ENCODE peak calls at places on chromosomes 13 and 19, in six cellular contexts. E is psoas muscle; T is non-pigmented ciliary epithelial cell; F is transverse colon; M is stimulated activated CD8-positive, alpha-beta memory T cell treated with anti-CD3 and anti-CD28 coated beads, Interleukin-4, amount 100 ng/mL, for 4 hours; A is activated CD8-positive, alpha-beta memory T cell treated with anti-CD3 and anti-CD28 coated beads for 1 hour. N is an unnamed sample.

GRCh38 chr19:44785993-44786392 is 8.3 kb downstream of the CBLC start:
- DNase-seq in E (no peak), T (no peak), F (no peak), M (no peak), A (no peak), N (no peak)

GRCh38 chr19:41321600-41322270 is 11.8 kb downstream of the CCDC97 start:
- DNase-seq in E (peak; percentile 73), T (no peak), F (peak; percentile 41), M (no peak), A (no peak), N (peak; percentile 83)

GRCh38 chr19:55383789-55384575 is at the start of gene TMEM238:
- DNase-seq in E (peak; percentile 80), T (no peak), F (peak; percentile 84), M (no peak), A (no peak), N (peak; percentile 74)

GRCh38 chr13:23921451-23921888 is 24.2 kb upstream of the C1QTNF9B start:
- DNase-seq in E (no peak), T (no peak), F (no peak), M (no peak), A (no peak), N (peak; percentile 56)

GRCh38 chr19:2663920-2664571 is 38.4 kb downstream of the GNG7 start:
- DNase-seq in E (no peak), T (no peak), F (peak; percentile 80), M (no peak), A (no peak), N (no peak)

GRCh38 chr19:39499082-39499642 is 415 bp downstream of the DLL3 start:
- DNase-seq in E (no peak), T (no peak), F (no peak), M (no peak), A (no peak), N (no peak)

GRCh38 chr13:37023871-37024270 is 23.3 kb downstream of the EXOSC8 start:
- DNase-seq in E (no peak), T (no peak), F (no peak), M (no peak), A (no peak), N (peak; percentile 4)

GRCh38 chr19:56966225-56966696 is 125.7 kb upstream of the PEG3 start:
- DNase-seq in E (no peak), T (no peak), F (no peak), M (no peak), A (no peak), N (no peak)

GRCh38 chr13:46803586-46803985 is 6.6 kb upstream of the ESD start:
- DNase-seq in E (no peak), T (no peak), F (no peak), M (no peak), A (no peak), N (no peak)

GRCh38 chr13:42685762-42686560 is 95.4 kb upstream of the FAM216B start:
- DNase-seq in E (no peak), T (no peak), F (no peak), M (no peak), A (no peak), N (no peak)

GRCh38 chr13:49908637-49909036 is 27.5 kb downstream of the SPRYD7 start:
- DNase-seq in E (no peak), T (no peak), F (no peak), M (no peak), A (no peak), N (no peak)

GRCh38 chr13:30816733-30817132 is 81.4 kb downstream of the ALOX5AP start:
- DNase-seq in E (no peak), T (no peak), F (no peak), M (no peak), A (no peak), N (no peak)

GRCh38 chr13:72384879-72385278 is 342.6 kb downstream of the MZT1 start:
- DNase-seq in E (no peak), T (no peak), F (no peak), M (no peak), A (no peak), N (peak; percentile 31)

GRCh38 chr19:3061214-3062161 is 807 bp downstream of the TLE5 start:
- DNase-seq in E (peak; percentile 84), T (no peak), F (peak; percentile 76), M (peak; percentile 58), A (peak; percentile 68), N (peak; percentile 60)